ENCODE peak calls at places on chromosomes 6 and 20, in seven cellular contexts. I, Y, O, W, T, C and F are unnamed samples.

GRCh38 chr20:57396638-57397003 is 5.4 kb downstream of the RBM38 start:
- DNase-seq in I (no peak), Y (no peak), O (no peak), W (peak; percentile 16), T (no peak), C (no peak), F (no peak)

GRCh38 chr6:43916924-43917877 is 147.2 kb downstream of the VEGFA start:
- DNase-seq in I (peak; percentile 66), Y (peak; percentile 98), O (peak; percentile 85), W (no peak), T (no peak), C (peak; percentile 92), F (no peak)

GRCh38 chr6:144782634-144783033 is 497.5 kb downstream of the UTRN start:
- DNase-seq in I (no peak), Y (no peak), O (no peak), W (no peak), T (no peak), C (no peak), F (no peak)

GRCh38 chr6:37125779-37126553 is 44.0 kb upstream of the PIM1 start:
- DNase-seq in I (no peak), Y (no peak), O (no peak), W (no peak), T (no peak), C (no peak), F (no peak)

GRCh38 chr6:112563368-112563767 is 216.2 kb downstream of the RFPL4B start:
- DNase-seq in I (no peak), Y (no peak), O (no peak), W (no peak), T (no peak), C (no peak), F (no peak)

GRCh38 chr6:74113901-74114300 is 417.9 kb downstream of the CD109 start:
- DNase-seq in I (no peak), Y (no peak), O (no peak), W (no peak), T (no peak), C (no peak), F (no peak)

GRCh38 chr20:8805737-8806442 is 263.0 kb upstream of the PLCB4 start:
- DNase-seq in I (no peak), Y (no peak), O (no peak), W (no peak), T (no peak), C (no peak), F (no peak)

GRCh38 chr20:60137657-60138245 is 179.5 kb downstream of the CDH26 start:
- DNase-seq in I (no peak), Y (peak; percentile 12), O (no peak), W (no peak), T (no peak), C (no peak), F (no peak)

GRCh38 chr20:50658804-50659380 is 32.5 kb downstream of the RIPOR3 start:
- DNase-seq in I (no peak), Y (peak; percentile 45), O (no peak), W (peak; percentile 48), T (no peak), C (no peak), F (no peak)

DNA sequence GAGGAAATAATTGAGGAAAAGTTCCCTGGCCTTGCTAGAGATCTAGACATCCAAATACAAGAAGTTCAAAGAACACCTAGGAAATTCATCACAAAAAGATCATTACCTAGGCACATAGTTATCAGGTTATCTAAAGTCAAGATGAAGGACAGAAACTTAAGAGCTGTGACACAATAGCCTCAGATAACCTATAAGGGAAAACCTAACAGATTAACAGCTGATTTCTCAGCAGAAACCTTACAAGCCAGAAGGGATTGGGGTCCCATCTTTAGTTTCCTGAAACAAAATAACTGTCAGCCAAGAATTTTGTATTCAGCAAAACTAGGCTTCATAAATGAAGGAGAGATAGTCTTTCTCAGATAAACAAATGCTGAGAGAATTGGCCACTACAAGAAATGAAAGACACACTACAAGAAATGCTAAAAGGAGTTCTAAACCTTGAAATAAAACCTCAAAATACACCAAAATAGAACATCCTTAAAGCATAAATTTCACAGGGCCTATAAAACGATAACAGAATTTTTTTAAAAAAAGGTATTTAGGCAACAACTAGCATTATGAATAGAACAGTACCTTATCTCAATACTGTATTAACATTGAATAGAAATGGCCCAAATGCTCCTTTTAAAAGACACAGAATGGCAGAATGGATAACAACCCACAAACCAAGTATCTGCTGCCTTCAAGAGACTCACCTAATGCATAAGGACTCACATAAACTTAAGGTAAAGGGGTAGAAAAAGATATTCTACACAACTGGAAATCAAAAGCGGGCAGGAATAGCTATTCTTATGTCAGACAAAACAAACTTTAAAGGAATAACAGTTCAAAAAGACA is 9.7 kb downstream of the RNGTT start:
- DNase-seq in I (no peak), Y (no peak), O (no peak), W (no peak), T (no peak), C (no peak), F (no peak)
- H3K9me3 ChIP-seq in I (no peaks in the 10 kb centered on the region), Y (no peaks in the 10 kb centered on the region), O (peaks cover 15% of the 10 kb centered on the region), W (peaks cover 8% of the 10 kb centered on the region), T (peaks cover 33% of the 10 kb centered on the region), C (no peaks in the 10 kb centered on the region), F (peaks cover 13% of the 10 kb centered on the region)

GRCh38 chr6:168305091-168305749 is 14.4 kb downstream of the DACT2 start:
- DNase-seq in I (no peak), Y (no peak), O (no peak), W (no peak), T (no peak), C (no peak), F (no peak)
- H3K9me3 ChIP-seq in I (no peaks in the 10 kb centered on the region), Y (no peaks in the 10 kb centered on the region), O (no peaks in the 10 kb centered on the region), W (no peaks in the 10 kb centered on the region), T (no peaks in the 10 kb centered on the region), C (no peaks in the 10 kb centered on the region), F (no peaks in the 10 kb centered on the region)

GRCh38 chr6:167652701-167653095 is 174.0 kb upstream of the AFDN start:
- DNase-seq in I (no peak), Y (no peak), O (no peak), W (no peak), T (no peak), C (no peak), F (no peak)
- H3K9me3 ChIP-seq in I (no peaks in the 10 kb centered on the region), Y (no peaks in the 10 kb centered on the region), O (no peaks in the 10 kb centered on the region), W (no peaks in the 10 kb centered on the region), T (no peaks in the 10 kb centered on the region), C (no peaks in the 10 kb centered on the region), F (no peaks in the 10 kb centered on the region)

DNA sequence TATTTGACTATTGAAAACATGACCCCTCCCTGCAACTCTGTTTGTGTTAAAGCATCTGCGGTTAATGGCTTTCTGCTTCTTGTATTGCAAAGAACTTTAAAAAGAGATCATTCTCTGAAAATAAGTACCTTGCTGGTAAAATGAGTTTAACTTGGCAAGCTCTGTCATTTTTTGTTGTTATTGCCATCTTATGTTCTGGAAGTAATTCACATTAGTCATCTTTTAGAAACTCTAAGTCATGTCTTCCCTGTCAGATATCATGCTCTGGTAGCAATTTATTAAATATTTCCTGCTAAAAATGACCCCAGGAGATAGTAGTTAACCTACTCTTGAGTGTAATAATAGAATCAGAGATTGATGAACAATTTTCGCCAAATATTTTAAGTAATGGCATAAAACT is 890.6 kb downstream of the KIF16B start:
- DNase-seq in I (no peak), Y (no peak), O (no peak), W (no peak), T (no peak), C (no peak), F (no peak)
- H3K9me3 ChIP-seq in I (no peaks in the 10 kb centered on the region), Y (peaks cover 1% of the 10 kb centered on the region), O (no peaks in the 10 kb centered on the region), W (no peaks in the 10 kb centered on the region), T (no peaks in the 10 kb centered on the region), C (no peaks in the 10 kb centered on the region), F (no peaks in the 10 kb centered on the region)

DNA sequence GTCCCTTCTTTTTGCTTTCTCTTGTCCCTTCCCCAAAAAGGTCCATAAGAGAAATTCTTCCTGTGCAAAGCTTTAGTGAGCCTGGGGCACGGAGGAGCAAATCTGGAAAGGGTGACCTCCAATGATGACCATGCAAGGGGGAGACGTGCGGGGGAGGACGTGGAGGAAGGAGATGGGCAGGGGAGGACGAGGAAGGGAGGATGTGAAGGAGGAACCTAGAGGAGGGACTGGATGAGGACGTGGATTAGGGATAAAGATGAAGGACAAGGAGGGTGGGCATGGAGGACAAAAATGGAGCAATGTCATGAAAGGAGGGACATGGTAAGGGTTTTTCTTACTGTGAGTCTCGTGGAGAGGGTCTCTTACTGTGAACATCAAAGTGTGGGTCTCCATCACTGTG is 139.5 kb downstream of the ERMARD start:
- DNase-seq in I (no peak), Y (no peak), O (no peak), W (no peak), T (no peak), C (no peak), F (no peak)
- H3K9me3 ChIP-seq in I (no peaks in the 10 kb centered on the region), Y (no peaks in the 10 kb centered on the region), O (no peaks in the 10 kb centered on the region), W (no peaks in the 10 kb centered on the region), T (no peaks in the 10 kb centered on the region), C (no peaks in the 10 kb centered on the region), F (no peaks in the 10 kb centered on the region)

DNA sequence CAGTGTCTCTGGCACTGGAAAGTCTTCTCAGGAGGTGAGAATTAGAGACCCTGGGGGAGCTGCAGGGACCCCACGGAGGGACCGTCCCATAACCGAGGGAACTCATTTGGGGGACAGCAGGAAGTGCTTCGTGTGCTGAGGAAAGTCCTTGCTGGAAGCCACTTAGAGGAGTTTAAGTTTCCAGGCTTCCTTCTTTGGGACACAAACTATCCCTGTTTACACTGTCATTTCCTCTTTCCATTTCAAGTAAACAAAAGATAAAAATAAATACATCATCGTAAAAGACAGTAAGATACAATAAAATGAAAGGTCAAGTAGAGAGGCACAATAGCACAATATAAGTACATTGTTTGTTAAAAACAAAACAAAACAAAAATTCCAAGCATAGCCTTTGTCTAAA is 101.2 kb downstream of the TTLL2 start:
- DNase-seq in I (no peak), Y (no peak), O (no peak), W (no peak), T (no peak), C (no peak), F (no peak)
- H3K9me3 ChIP-seq in I (no peaks in the 10 kb centered on the region), Y (no peaks in the 10 kb centered on the region), O (no peaks in the 10 kb centered on the region), W (no peaks in the 10 kb centered on the region), T (no peaks in the 10 kb centered on the region), C (no peaks in the 10 kb centered on the region), F (no peaks in the 10 kb centered on the region)

GRCh38 chr6:5051394-5051793 is 33.7 kb upstream of the PPP1R3G start:
- DNase-seq in I (no peak), Y (no peak), O (no peak), W (no peak), T (no peak), C (no peak), F (no peak)
- H3K9me3 ChIP-seq in I (no peaks in the 10 kb centered on the region), Y (no peaks in the 10 kb centered on the region), O (peaks cover 13% of the 10 kb centered on the region), W (no peaks in the 10 kb centered on the region), T (peaks cover 29% of the 10 kb centered on the region), C (no peaks in the 10 kb centered on the region), F (no peaks in the 10 kb centered on the region)

GRCh38 chr6:158836625-158837311 is 17.6 kb upstream of the EZR start:
- DNase-seq in I (no peak), Y (no peak), O (no peak), W (no peak), T (no peak), C (no peak), F (no peak)
- H3K9me3 ChIP-seq in I (no peaks in the 10 kb centered on the region), Y (no peaks in the 10 kb centered on the region), O (no peaks in the 10 kb centered on the region), W (no peaks in the 10 kb centered on the region), T (no peaks in the 10 kb centered on the region), C (no peaks in the 10 kb centered on the region), F (no peaks in the 10 kb centered on the region)

DNA sequence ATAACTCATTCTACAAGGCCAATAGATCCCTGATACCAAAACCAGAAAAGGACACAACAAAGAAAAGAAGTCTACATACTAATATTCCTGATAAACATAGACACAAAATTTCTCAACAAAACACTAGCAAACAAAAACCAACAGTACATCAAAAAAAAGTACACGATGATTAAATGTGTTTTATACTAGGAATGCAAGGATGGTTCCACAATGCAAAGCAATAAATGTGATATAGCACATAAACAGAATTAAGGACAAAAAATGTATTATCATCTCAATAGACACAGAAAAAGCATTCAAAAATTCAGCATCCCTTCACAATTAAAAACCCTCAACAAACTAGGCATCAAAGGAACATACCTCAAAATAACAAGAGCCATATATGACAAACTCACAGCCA is 23.2 kb downstream of the TREM1 start:
- DNase-seq in I (no peak), Y (no peak), O (no peak), W (no peak), T (no peak), C (no peak), F (no peak)
- H3K9me3 ChIP-seq in I (no peaks in the 10 kb centered on the region), Y (no peaks in the 10 kb centered on the region), O (peaks cover 28% of the 10 kb centered on the region), W (peaks cover 28% of the 10 kb centered on the region), T (peaks cover 42% of the 10 kb centered on the region), C (no peaks in the 10 kb centered on the region), F (no peaks in the 10 kb centered on the region)